ENCODE peak calls at places on chromosomes 12 and 14, in ten cellular contexts. One of them, this sample, is unnamed.

GRCh38 chr14:55136868-55137785 is 8.1 kb downstream of the LGALS3 start:
- DNase-seq in H4: no peak
- DNase-seq in vagina: no peak
- DNase-seq in neuronal stem cell: no peak
- DNase-seq in A172: no peak
- DNase-seq in anterior cingulate cortex: peak
- DNase-seq in DMS153: no peak
- DNase-seq in stimulated activated CD4-positive, alpha-beta T cell treated with anti-CD3 and anti-CD28 coated beads, Interleukin-15, amount 100 ng/mL, for 1 hour: no peak
- DNase-seq in PC-9: no peak
- DNase-seq in AG09309: peak
- DNase-seq in this sample: peak

GRCh38 chr14:33393155-33393894 is 454.6 kb downstream of the NPAS3 start:
- DNase-seq in H4: no peak
- DNase-seq in vagina: no peak
- DNase-seq in neuronal stem cell: no peak
- DNase-seq in A172: no peak
- DNase-seq in anterior cingulate cortex: no peak
- DNase-seq in DMS153: no peak
- DNase-seq in stimulated activated CD4-positive, alpha-beta T cell treated with anti-CD3 and anti-CD28 coated beads, Interleukin-15, amount 100 ng/mL, for 1 hour: no peak
- DNase-seq in PC-9: no peak
- DNase-seq in AG09309: no peak
- DNase-seq in this sample: no peak

GRCh38 chr12:20269352-20270067 is 98.8 kb upstream of the PDE3A start:
- DNase-seq in H4: no peak
- DNase-seq in vagina: no peak
- DNase-seq in neuronal stem cell: no peak
- DNase-seq in A172: no peak
- DNase-seq in anterior cingulate cortex: no peak
- DNase-seq in DMS153: no peak
- DNase-seq in stimulated activated CD4-positive, alpha-beta T cell treated with anti-CD3 and anti-CD28 coated beads, Interleukin-15, amount 100 ng/mL, for 1 hour: no peak
- DNase-seq in PC-9: no peak
- DNase-seq in AG09309: no peak
- DNase-seq in this sample: no peak

GRCh38 chr12:62683724-62684501 is 217.3 kb downstream of the MON2 start:
- DNase-seq in H4: no peak
- DNase-seq in vagina: no peak
- DNase-seq in neuronal stem cell: no peak
- DNase-seq in A172: no peak
- DNase-seq in anterior cingulate cortex: no peak
- DNase-seq in DMS153: no peak
- DNase-seq in stimulated activated CD4-positive, alpha-beta T cell treated with anti-CD3 and anti-CD28 coated beads, Interleukin-15, amount 100 ng/mL, for 1 hour: no peak
- DNase-seq in PC-9: no peak
- DNase-seq in AG09309: no peak
- DNase-seq in this sample: peak

GRCh38 chr12:110917467-110917866 is 2.9 kb downstream of the MYL2 start:
- DNase-seq in H4: peak
- DNase-seq in vagina: no peak
- DNase-seq in neuronal stem cell: no peak
- DNase-seq in A172: peak
- DNase-seq in anterior cingulate cortex: no peak
- DNase-seq in DMS153: no peak
- DNase-seq in stimulated activated CD4-positive, alpha-beta T cell treated with anti-CD3 and anti-CD28 coated beads, Interleukin-15, amount 100 ng/mL, for 1 hour: no peak
- DNase-seq in PC-9: peak
- DNase-seq in AG09309: no peak
- DNase-seq in this sample: no peak

GRCh38 chr12:34016361-34016760 is 5.9 kb upstream of the ALG10 start:
- DNase-seq in H4: no peak
- DNase-seq in vagina: no peak
- DNase-seq in neuronal stem cell: no peak
- DNase-seq in A172: no peak
- DNase-seq in anterior cingulate cortex: no peak
- DNase-seq in DMS153: no peak
- DNase-seq in stimulated activated CD4-positive, alpha-beta T cell treated with anti-CD3 and anti-CD28 coated beads, Interleukin-15, amount 100 ng/mL, for 1 hour: no peak
- DNase-seq in PC-9: no peak
- DNase-seq in AG09309: no peak
- DNase-seq in this sample: no peak

GRCh38 chr14:99600232-99600888 is 3.6 kb downstream of the CCDC85C start:
- DNase-seq in H4: no peak
- DNase-seq in vagina: no peak
- DNase-seq in neuronal stem cell: no peak
- DNase-seq in A172: no peak
- DNase-seq in anterior cingulate cortex: no peak
- DNase-seq in DMS153: no peak
- DNase-seq in stimulated activated CD4-positive, alpha-beta T cell treated with anti-CD3 and anti-CD28 coated beads, Interleukin-15, amount 100 ng/mL, for 1 hour: no peak
- DNase-seq in PC-9: no peak
- DNase-seq in AG09309: no peak
- DNase-seq in this sample: no peak

GRCh38 chr12:129337413-129337812 is 484.1 kb downstream of the GLT1D1 start:
- DNase-seq in H4: no peak
- DNase-seq in vagina: no peak
- DNase-seq in neuronal stem cell: no peak
- DNase-seq in A172: no peak
- DNase-seq in anterior cingulate cortex: no peak
- DNase-seq in DMS153: no peak
- DNase-seq in stimulated activated CD4-positive, alpha-beta T cell treated with anti-CD3 and anti-CD28 coated beads, Interleukin-15, amount 100 ng/mL, for 1 hour: no peak
- DNase-seq in PC-9: no peak
- DNase-seq in AG09309: no peak
- DNase-seq in this sample: no peak

GRCh38 chr12:52920937-52921336 is 16.1 kb upstream of the KRT8 start:
- DNase-seq in H4: no peak
- DNase-seq in vagina: no peak
- DNase-seq in neuronal stem cell: no peak
- DNase-seq in A172: no peak
- DNase-seq in anterior cingulate cortex: no peak
- DNase-seq in DMS153: no peak
- DNase-seq in stimulated activated CD4-positive, alpha-beta T cell treated with anti-CD3 and anti-CD28 coated beads, Interleukin-15, amount 100 ng/mL, for 1 hour: no peak
- DNase-seq in PC-9: no peak
- DNase-seq in AG09309: no peak
- DNase-seq in this sample: no peak

GRCh38 chr14:89615421-89615820 is 198.4 kb upstream of the FOXN3 start:
- DNase-seq in H4: no peak
- DNase-seq in vagina: no peak
- DNase-seq in neuronal stem cell: no peak
- DNase-seq in A172: no peak
- DNase-seq in anterior cingulate cortex: no peak
- DNase-seq in DMS153: no peak
- DNase-seq in stimulated activated CD4-positive, alpha-beta T cell treated with anti-CD3 and anti-CD28 coated beads, Interleukin-15, amount 100 ng/mL, for 1 hour: no peak
- DNase-seq in PC-9: no peak
- DNase-seq in AG09309: no peak
- DNase-seq in this sample: no peak

GRCh38 chr14:66405158-66405557 is 81.0 kb upstream of the CCDC196 start:
- DNase-seq in H4: peak
- DNase-seq in vagina: no peak
- DNase-seq in neuronal stem cell: no peak
- DNase-seq in A172: peak
- DNase-seq in anterior cingulate cortex: no peak
- DNase-seq in DMS153: no peak
- DNase-seq in stimulated activated CD4-positive, alpha-beta T cell treated with anti-CD3 and anti-CD28 coated beads, Interleukin-15, amount 100 ng/mL, for 1 hour: no peak
- DNase-seq in PC-9: no peak
- DNase-seq in AG09309: no peak
- DNase-seq in this sample: no peak

GRCh38 chr14:89025581-89026236 is 201.3 kb downstream of the TTC8 start:
- DNase-seq in H4: no peak
- DNase-seq in vagina: peak
- DNase-seq in neuronal stem cell: no peak
- DNase-seq in A172: no peak
- DNase-seq in anterior cingulate cortex: no peak
- DNase-seq in DMS153: no peak
- DNase-seq in stimulated activated CD4-positive, alpha-beta T cell treated with anti-CD3 and anti-CD28 coated beads, Interleukin-15, amount 100 ng/mL, for 1 hour: no peak
- DNase-seq in PC-9: no peak
- DNase-seq in AG09309: peak
- DNase-seq in this sample: no peak

GRCh38 chr12:106010746-106011145 is 128.0 kb downstream of the NUAK1 start:
- DNase-seq in H4: no peak
- DNase-seq in vagina: no peak
- DNase-seq in neuronal stem cell: no peak
- DNase-seq in A172: no peak
- DNase-seq in anterior cingulate cortex: no peak
- DNase-seq in DMS153: no peak
- DNase-seq in stimulated activated CD4-positive, alpha-beta T cell treated with anti-CD3 and anti-CD28 coated beads, Interleukin-15, amount 100 ng/mL, for 1 hour: no peak
- DNase-seq in PC-9: no peak
- DNase-seq in AG09309: no peak
- DNase-seq in this sample: no peak

GRCh38 chr12:93006655-93007208 is 77.6 kb upstream of the EEA1 start:
- DNase-seq in H4: no peak
- DNase-seq in vagina: no peak
- DNase-seq in neuronal stem cell: no peak
- DNase-seq in A172: no peak
- DNase-seq in anterior cingulate cortex: no peak
- DNase-seq in DMS153: no peak
- DNase-seq in stimulated activated CD4-positive, alpha-beta T cell treated with anti-CD3 and anti-CD28 coated beads, Interleukin-15, amount 100 ng/mL, for 1 hour: no peak
- DNase-seq in PC-9: no peak
- DNase-seq in AG09309: no peak
- DNase-seq in this sample: no peak

GRCh38 chr12:31989571-31989970 is 30.4 kb downstream of the RESF1 start:
- DNase-seq in H4: no peak
- DNase-seq in vagina: no peak
- DNase-seq in neuronal stem cell: no peak
- DNase-seq in A172: no peak
- DNase-seq in anterior cingulate cortex: no peak
- DNase-seq in DMS153: no peak
- DNase-seq in stimulated activated CD4-positive, alpha-beta T cell treated with anti-CD3 and anti-CD28 coated beads, Interleukin-15, amount 100 ng/mL, for 1 hour: no peak
- DNase-seq in PC-9: no peak
- DNase-seq in AG09309: no peak
- DNase-seq in this sample: no peak

GRCh38 chr14:61381589-61381988 is 60.2 kb downstream of the PRKCH start:
- DNase-seq in H4: no peak
- DNase-seq in vagina: no peak
- DNase-seq in neuronal stem cell: no peak
- DNase-seq in A172: no peak
- DNase-seq in anterior cingulate cortex: no peak
- DNase-seq in DMS153: peak
- DNase-seq in stimulated activated CD4-positive, alpha-beta T cell treated with anti-CD3 and anti-CD28 coated beads, Interleukin-15, amount 100 ng/mL, for 1 hour: no peak
- DNase-seq in PC-9: peak
- DNase-seq in AG09309: no peak
- DNase-seq in this sample: no peak

GRCh38 chr14:20632448-20632830 is 9.1 kb downstream of the OR6S1 start:
- DNase-seq in H4: no peak
- DNase-seq in vagina: no peak
- DNase-seq in neuronal stem cell: no peak
- DNase-seq in A172: no peak
- DNase-seq in anterior cingulate cortex: no peak
- DNase-seq in DMS153: no peak
- DNase-seq in stimulated activated CD4-positive, alpha-beta T cell treated with anti-CD3 and anti-CD28 coated beads, Interleukin-15, amount 100 ng/mL, for 1 hour: no peak
- DNase-seq in PC-9: no peak
- DNase-seq in AG09309: no peak
- DNase-seq in this sample: no peak

GRCh38 chr12:45212064-45212463 is 3.8 kb upstream of the ANO6 start:
- DNase-seq in H4: no peak
- DNase-seq in vagina: no peak
- DNase-seq in neuronal stem cell: no peak
- DNase-seq in A172: no peak
- DNase-seq in anterior cingulate cortex: no peak
- DNase-seq in DMS153: no peak
- DNase-seq in stimulated activated CD4-positive, alpha-beta T cell treated with anti-CD3 and anti-CD28 coated beads, Interleukin-15, amount 100 ng/mL, for 1 hour: no peak
- DNase-seq in PC-9: no peak
- DNase-seq in AG09309: no peak
- DNase-seq in this sample: no peak

GRCh38 chr14:61544448-61545202 is 150.7 kb upstream of the HIF1A start:
- DNase-seq in H4: no peak
- DNase-seq in vagina: no peak
- DNase-seq in neuronal stem cell: no peak
- DNase-seq in A172: no peak
- DNase-seq in anterior cingulate cortex: no peak
- DNase-seq in DMS153: no peak
- DNase-seq in stimulated activated CD4-positive, alpha-beta T cell treated with anti-CD3 and anti-CD28 coated beads, Interleukin-15, amount 100 ng/mL, for 1 hour: no peak
- DNase-seq in PC-9: no peak
- DNase-seq in AG09309: no peak
- DNase-seq in this sample: no peak

GRCh38 chr12:116601524-116601923 is 42.3 kb downstream of the MAP1LC3B2 start:
- DNase-seq in H4: no peak
- DNase-seq in vagina: no peak
- DNase-seq in neuronal stem cell: no peak
- DNase-seq in A172: peak
- DNase-seq in anterior cingulate cortex: no peak
- DNase-seq in DMS153: no peak
- DNase-seq in stimulated activated CD4-positive, alpha-beta T cell treated with anti-CD3 and anti-CD28 coated beads, Interleukin-15, amount 100 ng/mL, for 1 hour: no peak
- DNase-seq in PC-9: peak
- DNase-seq in AG09309: no peak
- DNase-seq in this sample: no peak

GRCh38 chr12:10717410-10717809 is 5.7 kb downstream of the YBX3 start:
- DNase-seq in H4: no peak
- DNase-seq in vagina: no peak
- DNase-seq in neuronal stem cell: no peak
- DNase-seq in A172: no peak
- DNase-seq in anterior cingulate cortex: no peak
- DNase-seq in DMS153: peak
- DNase-seq in stimulated activated CD4-positive, alpha-beta T cell treated with anti-CD3 and anti-CD28 coated beads, Interleukin-15, amount 100 ng/mL, for 1 hour: no peak
- DNase-seq in PC-9: no peak
- DNase-seq in AG09309: no peak
- DNase-seq in this sample: no peak

GRCh38 chr12:39443704-39444234 is 849 bp upstream of the KIF21A start:
- DNase-seq in H4: no peak
- DNase-seq in vagina: no peak
- DNase-seq in neuronal stem cell: peak
- DNase-seq in A172: no peak
- DNase-seq in anterior cingulate cortex: no peak
- DNase-seq in DMS153: no peak
- DNase-seq in stimulated activated CD4-positive, alpha-beta T cell treated with anti-CD3 and anti-CD28 coated beads, Interleukin-15, amount 100 ng/mL, for 1 hour: no peak
- DNase-seq in PC-9: no peak
- DNase-seq in AG09309: no peak
- DNase-seq in this sample: peak

GRCh38 chr14:22646570-22647254 is 2.6 kb upstream of the OR6J1 start:
- DNase-seq in H4: peak
- DNase-seq in vagina: no peak
- DNase-seq in neuronal stem cell: no peak
- DNase-seq in A172: no peak
- DNase-seq in anterior cingulate cortex: no peak
- DNase-seq in DMS153: no peak
- DNase-seq in stimulated activated CD4-positive, alpha-beta T cell treated with anti-CD3 and anti-CD28 coated beads, Interleukin-15, amount 100 ng/mL, for 1 hour: no peak
- DNase-seq in PC-9: no peak
- DNase-seq in AG09309: peak
- DNase-seq in this sample: no peak